ENCODE peak calls at places on chromosome 22, in six cellular contexts. N, Z, B, F, V and I are unnamed samples.

GRCh38 chr22:17830041-17830961 is 56.0 kb upstream of the BID start:
- DNase-seq in N (peak), Z (peak), B (peak), F (peak), V (peak), I (peak)

GRCh38 chr22:37244922-37245722 is 1.1 kb upstream of the RAC2 start:
- DNase-seq in N (no peak), Z (no peak), B (no peak), F (no peak), V (peak), I (no peak)

GRCh38 chr22:49236541-49237075 is 591.1 kb downstream of the BRD1 start:
- DNase-seq in N (no peak), Z (no peak), B (no peak), F (no peak), V (no peak), I (no peak)

GRCh38 chr22:24411256-24412004 is 16.0 kb upstream of the ADORA2A start:
- DNase-seq in N (no peak), Z (no peak), B (no peak), F (no peak), V (no peak), I (no peak)

GRCh38 chr22:22721681-22722309 is 77.4 kb downstream of the GGTLC2 start:
- DNase-seq in N (no peak), Z (peak), B (peak), F (no peak), V (peak), I (no peak)

GRCh38 chr22:32248276-32248675 is 6.9 kb downstream of the SLC5A4 start:
- DNase-seq in N (no peak), Z (no peak), B (no peak), F (no peak), V (no peak), I (no peak)

GRCh38 chr22:44711236-44711560 is 9.2 kb downstream of the PRR5 start:
- DNase-seq in N (no peak), Z (no peak), B (no peak), F (no peak), V (no peak), I (no peak)

GRCh38 chr22:27137809-27138400 is 480.5 kb downstream of the MIAT start:
- DNase-seq in N (no peak), Z (peak), B (no peak), F (no peak), V (no peak), I (no peak)

GRCh38 chr22:27851974-27852713 is 50.6 kb upstream of the MN1 start:
- DNase-seq in N (no peak), Z (peak), B (no peak), F (no peak), V (no peak), I (no peak)

GRCh38 chr22:37219534-37219933 is 7.3 kb upstream of the SSTR3 start:
- DNase-seq in N (no peak), Z (no peak), B (no peak), F (no peak), V (no peak), I (no peak)

GRCh38 chr22:48688366-48688765 is 1139.3 kb downstream of the BRD1 start:
- DNase-seq in N (no peak), Z (no peak), B (no peak), F (no peak), V (no peak), I (no peak)

GRCh38 chr22:35835267-35835997 is 117.8 kb downstream of the APOL5 start:
- DNase-seq in N (no peak), Z (peak), B (no peak), F (no peak), V (no peak), I (no peak)

GRCh38 chr22:23384451-23384850 is 195.6 kb downstream of the IGLL1 start:
- DNase-seq in N (no peak), Z (no peak), B (no peak), F (no peak), V (peak), I (no peak)

GRCh38 chr22:41369837-41370236 is 11.9 kb upstream of the TEF start:
- DNase-seq in N (no peak), Z (no peak), B (no peak), F (no peak), V (no peak), I (no peak)

GRCh38 chr22:48721394-48721666 is 1106.3 kb downstream of the BRD1 start:
- DNase-seq in N (no peak), Z (no peak), B (no peak), F (no peak), V (no peak), I (no peak)

GRCh38 chr22:25153961-25154685 is 45.5 kb upstream of the CRYBB3 start:
- DNase-seq in N (no peak), Z (peak), B (no peak), F (peak), V (peak), I (no peak)

GRCh38 chr22:49535527-49536125 is 292.0 kb downstream of the BRD1 start:
- DNase-seq in N (no peak), Z (no peak), B (no peak), F (no peak), V (peak), I (no peak)

GRCh38 chr22:38641476-38641875 is 14.7 kb downstream of the FAM227A start:
- DNase-seq in N (no peak), Z (no peak), B (no peak), F (no peak), V (no peak), I (no peak)

GRCh38 chr22:19429950-19430889 is 1.3 kb downstream of the HIRA start:
- DNase-seq in N (no peak), Z (peak), B (peak), F (peak), V (peak), I (peak)

GRCh38 chr22:38176170-38176741 is 5.4 kb downstream of the PLA2G6 start:
- DNase-seq in N (no peak), Z (peak), B (peak), F (peak), V (peak), I (no peak)

GRCh38 chr22:19728271-19728670 is 4.9 kb downstream of the GP1BB start:
- DNase-seq in N (no peak), Z (no peak), B (no peak), F (no peak), V (no peak), I (no peak)